ENCODE peak calls at places on chromosomes 11 and 22, in four cellular contexts. F is SK-N-SH, I is PC-3, X is GM23338. L is an unnamed sample. For H3K4me1, the result is how much of the 10 kb centered on the place peaks cover.

GRCh38 chr11:99370557-99371200 is 349.9 kb downstream of the CNTN5 start:
- DNase-seq in F (no peak), I (peak), X (peak), L (peak)

GRCh38 chr11:64313491-64314145 is 3.7 kb downstream of the TRMT112 start:
- DNase-seq in F (no peak), I (no peak), X (no peak), L (no peak)

GRCh38 chr11:26579683-26580082 is 7.6 kb upstream of the MUC15 start:
- DNase-seq in F (no peak), I (no peak), X (no peak), L (no peak)

GRCh38 chr11:114111369-114112042 is 52.0 kb downstream of the ZBTB16 start:
- DNase-seq in F (no peak), I (no peak), X (no peak), L (no peak)

GRCh38 chr11:112590778-112591177 is 330.1 kb upstream of the PLET1 start:
- DNase-seq in F (no peak), I (no peak), X (peak), L (no peak)

GRCh38 chr11:106706355-106706754 is 311.9 kb downstream of the GUCY1A2 start:
- DNase-seq in F (peak), I (peak), X (no peak), L (no peak)

GRCh38 chr11:94201004-94201465 is 72.4 kb downstream of the PANX1 start:
- DNase-seq in F (no peak), I (peak), X (no peak), L (no peak)

GRCh38 chr11:74839445-74839844 is 90.8 kb downstream of the RNF169 start:
- DNase-seq in F (no peak), I (no peak), X (no peak), L (no peak)

GRCh38 chr22:26430600-26430999 is 1.5 kb downstream of the ASPHD2 start:
- DNase-seq in F (no peak), I (no peak), X (no peak), L (no peak)

GRCh38 chr22:38304526-38304925 is 12.7 kb downstream of the CSNK1E start:
- DNase-seq in F (no peak), I (no peak), X (no peak), L (no peak)

GRCh38 chr22:46381142-46381541 is 45.6 kb downstream of the TRMU start:
- DNase-seq in F (no peak), I (no peak), X (no peak), L (no peak)

GRCh38 chr11:19566583-19567379 is 145.9 kb upstream of the NAV2 start:
- DNase-seq in F (no peak), I (no peak), X (no peak), L (no peak)

GRCh38 chr22:43116932-43117331 is 6.4 kb downstream of the BIK start:
- DNase-seq in F (no peak), I (no peak), X (no peak), L (no peak)
- H3K4me2 ChIP-seq in F (no peak), I (no peak), X (no peak), L (no peak)

DNA sequence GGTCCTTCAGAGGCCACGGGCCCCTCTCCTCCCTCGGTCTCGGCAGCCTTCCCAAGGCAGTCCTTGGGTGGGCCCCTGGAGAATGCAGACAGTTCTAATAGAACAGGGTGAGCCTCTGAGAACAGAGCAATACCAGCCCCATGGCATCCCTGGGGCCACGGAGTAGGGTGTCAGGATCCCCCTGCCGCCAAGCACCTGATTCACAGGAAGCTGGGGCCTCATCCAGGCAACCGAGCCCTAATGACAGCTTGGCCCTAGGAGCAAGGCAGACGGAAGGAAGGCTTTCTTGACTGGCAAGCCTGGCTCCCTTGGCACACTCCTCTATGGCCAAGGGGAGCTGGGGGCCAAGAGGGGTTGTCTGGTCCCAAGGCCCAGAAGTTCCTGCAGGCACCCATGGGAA is 15.2 kb downstream of the TXN2 start:
- DNase-seq in F (no peak), I (no peak), X (no peak), L (no peak)
- H3K4me1 ChIP-seq in F (under half), I (half or more), X (under half), L (under half)

DNA sequence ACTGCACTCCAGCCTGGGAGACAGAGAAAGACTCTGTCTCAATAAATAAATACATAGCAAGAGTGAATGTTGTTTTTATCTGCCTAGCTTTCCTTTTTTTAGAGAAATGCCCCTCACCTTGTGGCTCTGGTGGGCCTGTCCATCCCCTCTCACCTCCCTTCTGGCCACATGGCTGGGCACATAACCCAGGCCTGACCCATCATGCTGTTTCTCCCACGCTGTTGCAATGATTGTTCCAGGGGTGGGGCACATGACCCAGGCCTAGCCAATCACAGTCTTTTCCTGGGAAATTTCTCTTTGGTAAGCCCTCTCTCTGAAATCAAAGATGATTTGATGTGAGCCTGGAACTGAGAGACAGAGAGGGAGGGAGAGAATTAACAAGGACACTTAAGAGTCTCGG is 5.5 kb upstream of the CYTH4 start:
- DNase-seq in F (no peak), I (no peak), X (no peak), L (no peak)
- TF ChIP-seq EZH2phosphoT487 in F (no peak), I (no peak), X (no peak), L (no peak)

GRCh38 chr11:71930556-71931244 is 1.9 kb downstream of the RNF121 start:
- DNase-seq in F (no peak), I (no peak), X (no peak), L (no peak)
- H3K4me2 ChIP-seq in F (peak), I (peak), X (peak), L (peak)

DNA sequence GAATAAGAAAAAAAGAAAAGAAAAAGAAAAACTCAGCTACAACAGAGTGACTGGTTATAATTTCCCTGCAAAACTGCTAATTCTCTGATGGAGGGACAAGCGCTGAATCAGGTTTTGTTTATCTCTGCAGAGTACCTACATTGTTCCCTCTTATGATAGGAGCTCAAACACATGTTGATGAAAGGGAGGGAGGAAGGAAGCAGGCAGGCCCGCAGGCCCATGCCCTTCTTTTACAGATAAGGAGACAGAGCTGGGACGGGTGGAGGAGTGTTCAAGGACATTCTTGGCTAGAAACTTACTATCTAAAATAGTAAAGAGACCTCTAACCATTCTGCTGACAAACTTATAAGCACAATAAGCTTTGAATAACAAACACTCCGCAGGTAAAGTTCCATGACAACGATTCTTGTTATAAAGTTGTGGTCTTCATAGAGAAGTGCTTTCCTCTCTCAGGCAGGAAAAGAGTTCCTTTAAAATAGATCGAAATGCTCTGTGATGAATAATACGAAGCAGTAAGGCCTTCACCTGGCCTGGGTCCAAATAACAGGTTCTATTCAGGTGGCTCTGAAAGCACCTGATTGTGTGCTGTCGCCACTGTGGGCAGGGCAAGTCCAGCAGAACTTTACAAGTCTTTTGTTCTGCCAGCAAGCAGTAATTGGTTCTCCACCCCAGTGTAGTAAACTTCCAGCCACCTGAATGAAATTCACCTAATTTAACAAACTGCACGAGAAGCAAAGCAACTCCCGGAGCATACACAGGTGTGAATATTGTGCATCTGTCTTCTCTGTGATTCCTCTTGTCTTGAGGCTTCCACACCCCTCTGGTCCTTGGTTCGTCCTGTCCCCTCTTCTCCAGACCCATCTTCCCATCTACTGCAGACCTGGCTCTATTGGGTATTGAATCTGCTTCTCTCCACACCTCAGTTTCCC is 15.3 kb upstream of the MICAL2 start:
- DNase-seq in F (no peak), I (no peak), X (no peak), L (no peak)
- H3K4me1 ChIP-seq in F (under half), I (under half), X (under half), L (under half)

DNA sequence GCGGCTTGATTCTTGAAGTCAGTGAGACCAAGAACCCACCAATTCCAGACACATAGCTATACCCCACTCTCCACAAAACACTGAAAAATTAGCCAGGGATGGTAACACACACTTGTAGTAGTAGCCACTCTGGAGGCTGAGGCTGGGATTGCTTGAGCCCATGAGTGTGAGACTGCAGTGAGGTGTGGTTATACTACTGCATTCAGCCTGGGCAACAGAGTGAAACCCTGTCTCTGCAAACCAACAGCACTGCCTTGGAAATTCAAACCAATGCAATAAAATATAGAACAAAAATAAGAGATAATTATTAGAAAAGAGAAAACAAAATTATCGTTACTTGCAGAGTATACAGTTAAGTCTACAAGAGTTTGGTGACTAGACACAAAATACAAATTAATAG is 20.2 kb upstream of the PRDM10 start:
- DNase-seq in F (no peak), I (peak), X (no peak), L (no peak)
- TF ChIP-seq EZH2phosphoT487 in F (no peak), I (no peak), X (no peak), L (no peak)

GRCh38 chr22:47592791-47593190 is 830.3 kb downstream of the TBC1D22A start:
- DNase-seq in F (no peak), I (no peak), X (no peak), L (no peak)
- H3K4me2 ChIP-seq in F (no peak), I (no peak), X (no peak), L (no peak)

GRCh38 chr11:33724644-33725035 is 11.6 kb downstream of the CD59 start:
- DNase-seq in F (no peak), I (no peak), X (no peak), L (no peak)

GRCh38 chr11:33721984-33722383 is 14.2 kb downstream of the CD59 start:
- DNase-seq in F (no peak), I (no peak), X (no peak), L (no peak)

GRCh38 chr11:33721291-33721840 is 14.9 kb downstream of the CD59 start:
- DNase-seq in F (no peak), I (peak), X (no peak), L (no peak)

GRCh38 chr11:33722579-33723234 is 13.5 kb downstream of the CD59 start:
- DNase-seq in F (no peak), I (peak), X (no peak), L (no peak)

DNA sequence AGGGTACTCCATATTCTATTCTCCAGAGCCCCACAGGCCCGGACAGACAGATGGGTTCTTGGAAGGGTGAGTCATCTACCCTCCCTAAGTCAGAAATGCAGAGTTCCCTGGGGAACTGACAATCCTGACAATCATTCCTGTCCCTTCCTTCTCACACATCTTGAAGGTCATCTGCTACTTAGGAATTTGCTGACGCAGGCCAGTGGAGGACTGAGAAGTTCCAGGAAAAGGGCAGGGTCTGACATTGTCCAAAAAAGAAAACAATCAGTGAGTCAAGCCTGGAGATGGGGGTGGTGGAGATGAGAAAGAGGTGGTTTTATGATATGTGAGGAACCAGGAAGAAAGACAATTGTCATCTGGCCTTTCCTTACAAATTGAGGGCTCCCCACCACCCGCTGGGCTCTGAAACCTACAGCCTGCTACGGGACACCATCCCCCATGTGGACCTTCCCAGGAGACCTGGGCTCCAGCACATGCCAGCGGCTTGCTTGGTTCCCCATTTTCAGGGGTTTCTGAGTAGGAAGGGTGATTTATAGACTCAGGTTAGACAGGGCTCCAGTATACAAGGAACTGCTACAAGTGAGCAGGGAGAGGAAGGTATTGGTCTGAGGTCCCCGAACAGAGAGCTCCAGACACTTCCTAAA is 12.9 kb downstream of the CD59 start:
- DNase-seq in F (no peak), I (peak), X (no peak), L (no peak)
- H3K4me1 ChIP-seq in F (under half), I (half or more), X (under half), L (under half)

GRCh38 chr11:35218956-35219355 is 80.0 kb downstream of the CD44 start:
- DNase-seq in F (no peak), I (no peak), X (no peak), L (no peak)
- TF ChIP-seq EZH2phosphoT487 in F (no peak), I (no peak), X (no peak), L (no peak)